ENCODE peak calls at places on chromosomes 6 and 20, in seven cellular contexts. Q, J, S, V, N, A and U are unnamed samples.
A peak's percentile ranks its signal among the peaks of the same experiment; 100 is the strongest.

GRCh38 chr6:32149932-32150920 is 1.5 kb downstream of the PRRT1 start:
- DNase-seq in Q (no peak), J (no peak), S (no peak), V (no peak), N (no peak), A (no peak), U (no peak)

GRCh38 chr6:123055266-123055665 is 59.2 kb downstream of the CLVS2 start:
- DNase-seq in Q (no peak), J (no peak), S (no peak), V (no peak), N (no peak), A (no peak), U (no peak)

GRCh38 chr20:32543570-32544259 is 41.4 kb downstream of the NOL4L start:
- DNase-seq in Q (no peak), J (no peak), S (no peak), V (no peak), N (no peak), A (no peak), U (no peak)

GRCh38 chr6:36220211-36220610 is 23.7 kb downstream of the BRPF3 start:
- DNase-seq in Q (no peak), J (no peak), S (no peak), V (no peak), N (no peak), A (no peak), U (no peak)

GRCh38 chr20:62571667-62572344 is 70.5 kb upstream of the SLCO4A1 start:
- DNase-seq in Q (no peak), J (no peak), S (no peak), V (no peak), N (no peak), A (no peak), U (no peak)

GRCh38 chr6:158353851-158354508 is 41.7 kb downstream of the TULP4 start:
- DNase-seq in Q (no peak), J (no peak), S (no peak), V (peak; percentile 23), N (peak; percentile 4), A (peak; percentile 14), U (peak; percentile 24)

GRCh38 chr6:10873374-10873773 is 8.5 kb downstream of the GCM2 start:
- DNase-seq in Q (no peak), J (no peak), S (no peak), V (no peak), N (no peak), A (no peak), U (no peak)

GRCh38 chr6:39217177-39217864 is 12.0 kb downstream of the KCNK5 start:
- DNase-seq in Q (no peak), J (no peak), S (no peak), V (peak; percentile 22), N (no peak), A (no peak), U (no peak)

GRCh38 chr6:27505209-27506027 is 32.5 kb upstream of the ZNF184 start:
- DNase-seq in Q (peak; percentile 64), J (peak; percentile 76), S (peak; percentile 19), V (peak; percentile 89), N (no peak), A (peak; percentile 49), U (peak; percentile 51)

GRCh38 chr6:28632326-28632851 is 106.7 kb downstream of the GPX5 start:
- DNase-seq in Q (no peak), J (no peak), S (no peak), V (no peak), N (no peak), A (no peak), U (no peak)

GRCh38 chr20:56897318-56897962 is 268.3 kb downstream of the TFAP2C start:
- DNase-seq in Q (no peak), J (no peak), S (no peak), V (no peak), N (no peak), A (no peak), U (no peak)

GRCh38 chr6:167676666-167677421 is 149.9 kb upstream of the AFDN start:
- DNase-seq in Q (no peak), J (no peak), S (no peak), V (no peak), N (no peak), A (no peak), U (no peak)

GRCh38 chr6:108559097-108559883 is 1.4 kb upstream of the FOXO3 start:
- DNase-seq in Q (no peak), J (peak; percentile 95), S (peak; percentile 82), V (peak; percentile 72), N (no peak), A (peak; percentile 84), U (peak; percentile 95)

GRCh38 chr6:3732345-3733141 is 19.0 kb downstream of the PXDC1 start:
- DNase-seq in Q (no peak), J (peak; percentile 70), S (no peak), V (peak; percentile 90), N (no peak), A (peak; percentile 99), U (peak; percentile 70)

GRCh38 chr6:40349566-40350192 is 237.5 kb downstream of the LRFN2 start:
- DNase-seq in Q (no peak), J (no peak), S (no peak), V (no peak), N (no peak), A (no peak), U (no peak)

GRCh38 chr20:40565681-40566040 is 123.4 kb downstream of the MAFB start:
- DNase-seq in Q (no peak), J (no peak), S (no peak), V (no peak), N (no peak), A (no peak), U (no peak)

GRCh38 chr6:121791396-121792315 is 356.2 kb downstream of the GJA1 start:
- DNase-seq in Q (peak; percentile 7), J (no peak), S (no peak), V (no peak), N (no peak), A (no peak), U (peak; percentile 74)

GRCh38 chr6:131368077-131368911 is 204.7 kb upstream of the ARG1 start:
- DNase-seq in Q (no peak), J (no peak), S (no peak), V (no peak), N (no peak), A (peak; percentile 72), U (peak; percentile 76)